ENCODE peak calls at places on chromosome 17, in eight cellular contexts. J is breast epithelium, K is mammary epithelial cell, Z is hepatocyte, A is mesenchymal stem cell, T is body of pancreas, F is HCT116, C is lower lobe of right lung. N is an unnamed sample.

GRCh38 chr17:61196799-61197198 is 202.8 kb upstream of the TBX2 start:
- DNase-seq in J (no peak), K (no peak), Z (no peak), A (peak; percentile 34), T (no peak), F (no peak), C (no peak), N (no peak)

GRCh38 chr17:69870751-69871199 is 204.2 kb upstream of the KCNJ16 start:
- DNase-seq in J (no peak), K (peak; percentile 79), Z (peak; percentile 10), A (peak; percentile 36), T (no peak), F (no peak), C (no peak), N (no peak)

GRCh38 chr17:81094744-81095607 is 60.0 kb downstream of the BAIAP2 start:
- DNase-seq in J (peak; percentile 82), K (peak; percentile 98), Z (peak; percentile 95), A (peak; percentile 100), T (peak; percentile 77), F (peak; percentile 99), C (no peak), N (peak; percentile 95)

GRCh38 chr17:81011951-81012350 is 20.3 kb downstream of the CHMP6 start:
- DNase-seq in J (no peak), K (no peak), Z (peak; percentile 4), A (no peak), T (no peak), F (no peak), C (no peak), N (no peak)

GRCh38 chr17:74757931-74758845 is 9.8 kb downstream of the NHERF1 start:
- DNase-seq in J (no peak), K (no peak), Z (no peak), A (no peak), T (no peak), F (no peak), C (no peak), N (no peak)

GRCh38 chr17:79878346-79878745 is 39.1 kb upstream of the CBX4 start:
- DNase-seq in J (no peak), K (no peak), Z (no peak), A (no peak), T (no peak), F (no peak), C (no peak), N (no peak)

GRCh38 chr17:67177732-67178131 is 67.3 kb downstream of the HELZ start:
- DNase-seq in J (no peak), K (no peak), Z (no peak), A (no peak), T (no peak), F (no peak), C (no peak), N (no peak)

GRCh38 chr17:1078831-1079561 is 82.1 kb downstream of the TIMM22 start:
- DNase-seq in J (no peak), K (no peak), Z (no peak), A (no peak), T (no peak), F (no peak), C (peak; percentile 48), N (no peak)

GRCh38 chr17:48961516-48962233 is 6.7 kb downstream of the GIP start:
- DNase-seq in J (no peak), K (peak; percentile 57), Z (peak; percentile 83), A (peak; percentile 66), T (no peak), F (no peak), C (no peak), N (no peak)

GRCh38 chr17:54849660-54850059 is 51.0 kb upstream of the TOM1L1 start:
- DNase-seq in J (no peak), K (no peak), Z (no peak), A (no peak), T (no peak), F (no peak), C (no peak), N (no peak)

GRCh38 chr17:49898547-49899490 is 51.0 kb upstream of the TAC4 start:
- DNase-seq in J (no peak), K (no peak), Z (peak; percentile 37), A (no peak), T (no peak), F (peak; percentile 48), C (no peak), N (no peak)

GRCh38 chr17:55340171-55340570 is 75.4 kb downstream of the HLF start:
- DNase-seq in J (no peak), K (no peak), Z (no peak), A (no peak), T (no peak), F (no peak), C (no peak), N (no peak)

GRCh38 chr17:76297436-76297835 is 10.6 kb downstream of the QRICH2 start:
- DNase-seq in J (no peak), K (no peak), Z (no peak), A (no peak), T (no peak), F (no peak), C (no peak), N (no peak)

GRCh38 chr17:30326816-30327215 is 7.0 kb downstream of the TMIGD1 start:
- DNase-seq in J (no peak), K (no peak), Z (no peak), A (no peak), T (no peak), F (no peak), C (no peak), N (no peak)

DNA sequence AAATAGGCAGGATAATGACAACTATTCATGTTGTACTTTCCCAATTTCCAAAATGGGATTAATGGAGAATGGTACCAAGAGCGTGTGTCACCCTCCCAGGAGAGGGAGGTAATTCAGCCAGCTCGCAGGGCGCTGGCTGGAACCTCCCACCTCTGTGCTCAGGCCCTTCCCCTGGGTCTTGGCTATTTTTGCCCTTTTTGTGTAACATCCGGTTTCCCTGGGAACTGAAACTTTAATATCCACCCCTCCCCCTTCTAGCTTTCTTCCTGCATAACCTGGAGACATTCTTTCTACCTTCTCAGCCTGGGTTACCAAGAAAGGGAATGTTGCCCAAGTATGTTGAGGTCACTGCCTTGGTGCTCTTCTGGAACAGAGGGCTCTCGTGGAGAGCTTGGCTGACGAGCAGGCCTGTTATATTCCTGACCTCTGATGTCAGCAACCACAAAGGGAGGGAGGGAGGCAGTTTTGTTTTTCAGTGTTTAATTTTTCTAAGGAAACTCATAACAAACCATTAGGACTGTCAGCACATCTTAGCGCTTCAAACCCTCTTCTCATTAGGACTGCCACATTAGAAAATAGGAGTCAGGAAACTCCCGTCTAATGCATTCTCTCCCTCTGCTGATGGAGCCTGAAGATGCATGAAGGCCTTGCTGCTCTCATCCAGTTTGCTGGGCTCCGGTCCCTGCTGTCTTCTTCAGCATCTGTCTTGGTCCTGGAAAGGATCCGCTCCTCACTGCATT is 25.6 kb downstream of the ITGB3 start:
- DNase-seq in J (no peak), K (peak; percentile 99), Z (peak; percentile 52), A (peak; percentile 99), T (peak; percentile 39), F (no peak), C (peak; percentile 70), N (no peak)
- H3K4me1 ChIP-seq in J (peaks cover 15% of the 10 kb centered on the region), K (peaks cover 53% of the 10 kb centered on the region), Z (peaks cover 30% of the 10 kb centered on the region), A (peaks cover 42% of the 10 kb centered on the region), T (peaks cover 25% of the 10 kb centered on the region), F (peaks cover 48% of the 10 kb centered on the region), C (peaks cover 61% of the 10 kb centered on the region), N (peaks cover 19% of the 10 kb centered on the region)

GRCh38 chr17:62675260-62675659 is 47.8 kb downstream of the MRC2 start:
- DNase-seq in J (no peak), K (no peak), Z (no peak), A (no peak), T (no peak), F (no peak), C (peak; percentile 42), N (no peak)

GRCh38 chr17:62672957-62673356 is 45.5 kb downstream of the MRC2 start:
- DNase-seq in J (no peak), K (no peak), Z (no peak), A (no peak), T (no peak), F (no peak), C (peak; percentile 13), N (no peak)

GRCh38 chr17:62674363-62674739 is 46.9 kb downstream of the MRC2 start:
- DNase-seq in J (no peak), K (no peak), Z (no peak), A (no peak), T (no peak), F (no peak), C (peak; percentile 25), N (no peak)

GRCh38 chr17:62674841-62675240 is 47.4 kb downstream of the MRC2 start:
- DNase-seq in J (no peak), K (no peak), Z (no peak), A (no peak), T (no peak), F (no peak), C (peak; percentile 28), N (no peak)

DNA sequence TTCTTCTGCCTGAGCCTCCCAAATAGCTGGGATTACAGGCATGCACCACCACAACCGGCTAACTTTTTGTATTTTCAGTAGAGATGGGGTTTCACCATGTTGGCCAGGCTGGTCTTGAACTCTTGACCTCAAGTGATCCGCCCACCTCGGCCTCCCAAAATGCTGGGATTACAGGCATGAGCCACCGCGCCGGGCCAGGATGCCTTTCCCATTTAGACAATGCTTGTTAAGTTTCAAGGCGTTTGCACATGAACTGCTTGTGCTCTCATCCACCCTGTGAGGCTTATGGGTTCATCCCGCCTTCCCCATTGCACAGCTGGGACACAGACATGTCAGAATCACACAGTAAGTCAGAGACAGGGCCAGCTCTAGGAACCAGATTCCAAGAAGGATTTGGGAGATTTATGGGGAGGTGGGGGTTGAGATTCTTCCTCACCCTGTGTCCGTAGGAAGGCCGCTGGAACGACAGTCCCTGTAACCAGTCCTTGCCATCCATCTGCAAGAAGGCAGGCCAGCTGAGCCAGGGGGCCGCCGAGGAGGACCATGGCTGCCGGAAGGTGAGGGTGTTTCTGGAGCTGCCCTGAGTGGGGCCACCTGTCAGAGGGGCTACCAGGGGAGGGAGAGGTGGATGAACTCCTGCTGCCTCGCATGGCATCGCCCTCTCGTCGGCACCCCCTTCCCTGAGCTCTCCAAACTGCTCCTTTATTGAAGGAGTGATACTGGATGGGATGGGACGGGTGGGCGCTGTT is 46.3 kb downstream of the MRC2 start:
- DNase-seq in J (no peak), K (no peak), Z (no peak), A (no peak), T (no peak), F (no peak), C (peak; percentile 24), N (no peak)
- H3K9me3 ChIP-seq in J (no peaks in the 10 kb centered on the region), K (no peaks in the 10 kb centered on the region), Z (no peaks in the 10 kb centered on the region), A (no peaks in the 10 kb centered on the region), T (no peaks in the 10 kb centered on the region), F (no peaks in the 10 kb centered on the region), C (no peaks in the 10 kb centered on the region), N (no peaks in the 10 kb centered on the region)

DNA sequence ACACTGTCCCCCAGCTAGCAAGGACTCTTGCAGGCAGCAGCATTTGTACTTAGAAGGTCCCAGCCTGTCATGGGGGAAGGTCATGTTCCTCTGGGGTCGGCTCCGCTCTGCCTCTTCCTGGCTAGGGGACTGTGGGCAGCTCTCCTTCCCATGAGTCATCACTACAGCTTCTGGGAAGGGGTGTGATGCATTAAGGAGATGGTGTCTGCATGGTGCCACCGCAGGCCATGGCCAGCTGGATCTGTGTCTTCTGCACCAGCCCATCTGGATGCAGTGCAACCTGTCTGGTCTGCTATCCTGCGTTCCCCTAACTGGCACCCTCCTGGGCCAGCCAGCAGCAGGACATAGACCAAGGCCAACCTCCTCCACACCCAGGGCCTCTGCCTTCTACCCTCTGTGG is 6.3 kb downstream of the STARD3 start:
- DNase-seq in J (no peak), K (no peak), Z (no peak), A (peak; percentile 71), T (no peak), F (no peak), C (no peak), N (no peak)
- H3K4me1 ChIP-seq in J (peaks cover 5% of the 10 kb centered on the region), K (peaks cover 8% of the 10 kb centered on the region), Z (peaks cover 25% of the 10 kb centered on the region), A (peaks cover 48% of the 10 kb centered on the region), T (peaks cover 39% of the 10 kb centered on the region), F (peaks cover 23% of the 10 kb centered on the region), C (peaks cover 57% of the 10 kb centered on the region), N (peaks cover under 1% of the 10 kb centered on the region)

GRCh38 chr17:82943339-82943738 is 103.5 kb upstream of the ZNF750 start:
- DNase-seq in J (no peak), K (no peak), Z (no peak), A (no peak), T (no peak), F (no peak), C (peak; percentile 18), N (no peak)
- H3K9me3 ChIP-seq in J (peaks cover 32% of the 10 kb centered on the region), K (peaks cover 31% of the 10 kb centered on the region), Z (peaks cover 10% of the 10 kb centered on the region), A (peaks cover 48% of the 10 kb centered on the region), T (no peaks in the 10 kb centered on the region), F (peaks cover 23% of the 10 kb centered on the region), C (peaks cover 27% of the 10 kb centered on the region), N (peaks cover 14% of the 10 kb centered on the region)

N was measured in HAP-1.